ENCODE peak calls at places on chromosomes 4 and X, in four cellular contexts. One of them, this sample, is unnamed.

GRCh38 chr4:2825740-2826139 is 17.9 kb upstream of the ADD1 start:
- DNase-seq in heart left ventricle: peak; percentile 64
- DNase-seq in fibroblast of pulmonary artery: no peak
- DNase-seq in upper lobe of right lung: no peak
- DNase-seq in this sample: no peak

GRCh38 chrX:123993326-123993725 is 31.8 kb downstream of the STAG2 start:
- DNase-seq in heart left ventricle: no peak
- DNase-seq in fibroblast of pulmonary artery: peak; percentile 63
- DNase-seq in upper lobe of right lung: no peak
- DNase-seq in this sample: peak; percentile 14

GRCh38 chr4:680931-681645 is 6.7 kb downstream of the MYL5 start:
- DNase-seq in heart left ventricle: peak; percentile 81
- DNase-seq in fibroblast of pulmonary artery: peak; percentile 35
- DNase-seq in upper lobe of right lung: peak; percentile 87
- DNase-seq in this sample: no peak

GRCh38 chr4:88613417-88613875 is 21.2 kb downstream of the HERC3 start:
- DNase-seq in heart left ventricle: no peak
- DNase-seq in fibroblast of pulmonary artery: peak; percentile 32
- DNase-seq in upper lobe of right lung: no peak
- DNase-seq in this sample: no peak

GRCh38 chr4:336099-336892 is 1.3 kb upstream of the ZNF141 start:
- DNase-seq in heart left ventricle: peak; percentile 65
- DNase-seq in fibroblast of pulmonary artery: no peak
- DNase-seq in upper lobe of right lung: peak; percentile 73
- DNase-seq in this sample: no peak

GRCh38 chr4:184310171-184310567 is 92.5 kb upstream of the ENPP6 start:
- DNase-seq in heart left ventricle: no peak
- DNase-seq in fibroblast of pulmonary artery: no peak
- DNase-seq in upper lobe of right lung: no peak
- DNase-seq in this sample: no peak

GRCh38 chr4:2081540-2081939 is 22.4 kb downstream of the NAT8L start:
- DNase-seq in heart left ventricle: no peak
- DNase-seq in fibroblast of pulmonary artery: no peak
- DNase-seq in upper lobe of right lung: peak; percentile 40
- DNase-seq in this sample: no peak

GRCh38 chr4:17206829-17207773 is 304.8 kb downstream of the QDPR start:
- DNase-seq in heart left ventricle: no peak
- DNase-seq in fibroblast of pulmonary artery: no peak
- DNase-seq in upper lobe of right lung: no peak
- DNase-seq in this sample: no peak

GRCh38 chrX:75989806-75990590 is 182.9 kb upstream of the PBDC1 start:
- DNase-seq in heart left ventricle: no peak
- DNase-seq in fibroblast of pulmonary artery: no peak
- DNase-seq in upper lobe of right lung: no peak
- DNase-seq in this sample: no peak

GRCh38 chr4:123587983-123588494 is 191.4 kb downstream of the SPRY1 start:
- DNase-seq in heart left ventricle: peak; percentile 47
- DNase-seq in fibroblast of pulmonary artery: peak; percentile 59
- DNase-seq in upper lobe of right lung: no peak
- DNase-seq in this sample: no peak

GRCh38 chr4:61202100-61202637 is 2.0 kb downstream of the ADGRL3 start:
- DNase-seq in heart left ventricle: peak; percentile 33
- DNase-seq in fibroblast of pulmonary artery: peak; percentile 12
- DNase-seq in upper lobe of right lung: no peak
- DNase-seq in this sample: no peak

GRCh38 chr4:144579411-144580020 is 66.4 kb upstream of the HHIP start:
- DNase-seq in heart left ventricle: no peak
- DNase-seq in fibroblast of pulmonary artery: peak; percentile 80
- DNase-seq in upper lobe of right lung: no peak
- DNase-seq in this sample: no peak

DNA sequence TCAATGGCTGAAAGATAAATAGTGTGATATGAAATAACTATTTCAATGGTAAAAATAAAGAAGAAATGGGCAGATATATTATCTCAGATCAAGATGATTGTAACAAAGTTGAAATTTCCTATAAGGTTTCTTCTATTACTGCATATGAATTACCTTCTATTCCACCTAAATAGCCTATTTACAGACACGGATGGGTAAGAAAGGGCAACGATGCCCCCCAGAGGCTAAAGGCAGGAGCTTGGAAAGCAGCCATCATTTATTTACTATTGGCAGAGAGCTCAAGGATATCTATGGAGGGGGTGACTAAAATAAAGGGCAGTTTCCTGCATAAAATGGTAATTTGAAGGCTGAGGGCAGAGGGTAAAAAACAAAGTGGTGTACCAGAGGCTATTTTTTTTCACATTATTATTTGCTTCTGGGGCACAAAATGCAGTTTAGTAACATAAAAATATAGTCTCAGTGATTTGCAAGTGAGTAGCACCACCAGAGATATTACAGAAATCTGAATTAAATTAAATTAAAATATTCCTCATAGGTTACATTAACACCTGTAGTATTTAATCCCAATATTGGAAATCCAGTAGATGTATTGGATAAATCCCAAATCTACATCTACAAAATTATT is 123.1 kb downstream of the BTC start:
- DNase-seq in heart left ventricle: no peak
- DNase-seq in fibroblast of pulmonary artery: peak; percentile 91
- DNase-seq in upper lobe of right lung: no peak
- DNase-seq in this sample: no peak
- TF ChIP-seq CTCF in heart left ventricle: peak; percentile 37
- TF ChIP-seq CTCF in fibroblast of pulmonary artery: peak; percentile 68
- TF ChIP-seq CTCF in upper lobe of right lung: peak; percentile 64
- TF ChIP-seq CTCF in this sample: peak; percentile 79

GRCh38 chr4:73922766-73923630 is 53.8 kb downstream of the CXCL1 start:
- DNase-seq in heart left ventricle: no peak
- DNase-seq in fibroblast of pulmonary artery: peak; percentile 85
- DNase-seq in upper lobe of right lung: no peak
- DNase-seq in this sample: no peak
- H3K4me3 ChIP-seq in heart left ventricle: no peak overlapping the region
- H3K4me3 ChIP-seq in fibroblast of pulmonary artery: no peak overlapping the region
- H3K4me3 ChIP-seq in upper lobe of right lung: no peak overlapping the region
- H3K4me3 ChIP-seq in this sample: no peak overlapping the region

GRCh38 chr4:47837582-47838294 is at the start of gene CORIN:
- DNase-seq in heart left ventricle: peak; percentile 38
- DNase-seq in fibroblast of pulmonary artery: no peak
- DNase-seq in upper lobe of right lung: peak; percentile 70
- DNase-seq in this sample: no peak

GRCh38 chr4:47835489-47835888 is 2.4 kb downstream of the CORIN start:
- DNase-seq in heart left ventricle: no peak
- DNase-seq in fibroblast of pulmonary artery: no peak
- DNase-seq in upper lobe of right lung: no peak
- DNase-seq in this sample: no peak

GRCh38 chr4:47839259-47839658 is 1.4 kb upstream of the CORIN start:
- DNase-seq in heart left ventricle: peak; percentile 37
- DNase-seq in fibroblast of pulmonary artery: peak; percentile 50
- DNase-seq in upper lobe of right lung: no peak
- DNase-seq in this sample: no peak

GRCh38 chr4:47838445-47838844 is 578 bp upstream of the CORIN start:
- DNase-seq in heart left ventricle: no peak
- DNase-seq in fibroblast of pulmonary artery: no peak
- DNase-seq in upper lobe of right lung: no peak
- DNase-seq in this sample: no peak

GRCh38 chr4:47836655-47837581 is 949 bp downstream of the CORIN start:
- DNase-seq in heart left ventricle: peak; percentile 92
- DNase-seq in fibroblast of pulmonary artery: peak; percentile 82
- DNase-seq in upper lobe of right lung: peak; percentile 89
- DNase-seq in this sample: peak; percentile 51
- TF ChIP-seq CTCF in heart left ventricle: peak; percentile 65
- TF ChIP-seq CTCF in fibroblast of pulmonary artery: peak; percentile 75
- TF ChIP-seq CTCF in upper lobe of right lung: peak; percentile 69
- TF ChIP-seq CTCF in this sample: peak; percentile 79

DNA sequence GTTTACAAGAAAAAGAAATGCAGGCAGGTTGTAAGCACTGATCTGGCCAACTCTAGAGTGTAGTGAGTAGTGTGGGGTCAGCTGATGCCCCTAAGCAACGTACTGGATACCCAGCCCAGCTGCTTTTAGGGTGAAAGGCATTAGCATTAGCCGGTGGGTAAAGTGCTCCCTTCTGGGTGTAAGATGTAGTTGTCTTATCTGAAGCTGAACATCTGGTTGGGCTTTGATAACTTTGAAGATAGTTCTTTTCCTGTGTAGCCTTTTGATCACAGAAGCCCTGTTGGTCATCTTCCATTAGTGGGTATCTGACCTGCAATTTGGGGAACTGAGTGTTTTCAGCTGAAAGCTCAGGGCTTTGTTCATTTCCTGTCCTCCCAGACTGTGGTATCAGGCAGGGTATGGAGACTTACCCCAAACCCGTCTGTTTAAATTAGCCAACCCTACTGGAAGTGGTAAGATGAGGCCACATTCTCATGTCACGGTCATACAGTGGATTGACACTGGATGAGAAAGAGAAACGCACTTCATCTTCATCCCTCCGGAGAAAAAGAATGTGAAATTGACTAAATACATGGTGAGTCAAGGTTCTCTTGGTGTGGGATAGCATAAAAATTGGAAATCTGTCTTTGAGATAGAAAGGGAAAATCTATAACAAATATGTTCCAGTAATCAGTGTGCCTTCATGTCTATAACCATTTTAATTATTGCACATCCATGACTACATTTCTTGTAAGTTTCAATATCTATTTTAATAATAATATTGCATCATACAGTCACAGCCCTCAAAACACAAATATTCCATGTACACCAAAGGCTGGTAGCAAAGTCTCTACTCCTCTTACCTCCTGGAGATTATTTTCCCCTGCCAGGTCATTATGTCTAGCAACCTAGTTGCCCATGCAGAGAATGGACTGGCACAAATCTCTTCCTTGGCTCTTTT is 8.7 kb downstream of the RHOH start:
- DNase-seq in heart left ventricle: no peak
- DNase-seq in fibroblast of pulmonary artery: no peak
- DNase-seq in upper lobe of right lung: no peak
- DNase-seq in this sample: no peak
- H3K4me3 ChIP-seq in heart left ventricle: no peak overlapping the region
- H3K4me3 ChIP-seq in fibroblast of pulmonary artery: no peak overlapping the region
- H3K4me3 ChIP-seq in upper lobe of right lung: peak overlapping the region; percentile 18
- H3K4me3 ChIP-seq in this sample: no peak overlapping the region

GRCh38 chr4:20544645-20545044 is 155.6 kb upstream of the PACRGL start:
- DNase-seq in heart left ventricle: no peak
- DNase-seq in fibroblast of pulmonary artery: peak; percentile 77
- DNase-seq in upper lobe of right lung: no peak
- DNase-seq in this sample: peak; percentile 19
- TF ChIP-seq CTCF in heart left ventricle: peak; percentile 59
- TF ChIP-seq CTCF in fibroblast of pulmonary artery: peak; percentile 64
- TF ChIP-seq CTCF in upper lobe of right lung: peak; percentile 46
- TF ChIP-seq CTCF in this sample: peak; percentile 61

GRCh38 chrX:145716226-145716625 is 101.4 kb upstream of the SLITRK2 start:
- DNase-seq in heart left ventricle: no peak
- DNase-seq in fibroblast of pulmonary artery: no peak
- DNase-seq in upper lobe of right lung: no peak
- DNase-seq in this sample: no peak

DNA sequence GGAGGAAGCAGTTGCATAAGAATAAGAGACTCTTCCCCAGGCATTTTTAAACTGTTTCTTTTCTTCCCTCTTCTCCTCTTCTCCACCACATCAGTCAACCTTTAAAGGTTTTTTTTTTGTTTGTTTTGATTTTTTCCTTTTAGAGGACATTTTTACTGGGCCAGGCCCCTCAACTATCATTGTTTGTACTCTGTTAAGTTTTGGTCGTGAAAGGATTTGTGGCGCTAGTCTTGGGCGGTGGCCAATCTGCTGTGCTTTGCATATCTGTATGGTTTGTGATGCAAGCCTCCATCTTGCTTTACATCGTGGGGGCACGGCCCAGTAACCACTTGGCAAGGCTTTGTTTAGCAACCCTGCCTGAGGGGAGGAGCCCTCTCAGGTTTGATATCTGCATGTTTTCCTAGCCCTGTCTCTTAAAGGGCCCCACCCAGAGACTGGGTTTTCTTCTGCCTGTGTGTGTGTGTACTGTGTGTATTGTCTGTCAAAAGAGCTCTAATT is 101.9 kb upstream of the SLITRK2 start:
- DNase-seq in heart left ventricle: no peak
- DNase-seq in fibroblast of pulmonary artery: no peak
- DNase-seq in upper lobe of right lung: no peak
- DNase-seq in this sample: no peak
- H3K4me3 ChIP-seq in heart left ventricle: no peak overlapping the region
- H3K4me3 ChIP-seq in fibroblast of pulmonary artery: no peak overlapping the region
- H3K4me3 ChIP-seq in upper lobe of right lung: no peak overlapping the region
- H3K4me3 ChIP-seq in this sample: no peak overlapping the region

DNA sequence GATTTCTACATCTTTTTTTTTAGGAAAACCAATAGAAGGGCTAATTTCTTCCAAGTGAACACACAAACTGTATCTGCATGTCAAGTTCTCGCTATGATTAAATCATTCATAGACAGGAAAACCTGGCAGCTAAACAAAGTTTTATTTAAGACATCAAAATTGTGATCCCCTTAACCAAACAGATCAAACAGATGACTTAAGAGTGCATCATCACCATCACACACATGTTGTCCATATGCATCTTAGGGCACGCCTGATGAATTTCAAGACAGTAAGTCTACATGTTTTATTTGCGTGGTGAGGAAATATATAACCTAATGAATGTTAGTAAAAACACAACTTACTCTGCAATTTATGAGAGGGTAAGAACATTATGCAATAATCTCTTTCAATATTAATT is 317.0 kb upstream of the ANXA10 start:
- DNase-seq in heart left ventricle: no peak
- DNase-seq in fibroblast of pulmonary artery: no peak
- DNase-seq in upper lobe of right lung: no peak
- DNase-seq in this sample: no peak
- TF ChIP-seq CTCF in heart left ventricle: no peak
- TF ChIP-seq CTCF in fibroblast of pulmonary artery: no peak
- TF ChIP-seq CTCF in upper lobe of right lung: no peak
- TF ChIP-seq CTCF in this sample: no peak

This sample was measured in retinal pigment epithelial cell.